ENCODE peak calls at places on chromosomes 13 and 19, in six cellular contexts. W is H7; J is CD8-positive, alpha-beta T cell; X is heart left ventricle; D is tibial artery; Y is AG04450. M is an unnamed sample.

GRCh38 chr19:37966211-37967072 is 59.4 kb downstream of the SIPA1L3 start:
- DNase-seq in W (peak), J (no peak), X (no peak), D (no peak), Y (no peak), M (no peak)

GRCh38 chr13:28566283-28566682 is 71.4 kb upstream of the FLT1 start:
- DNase-seq in W (no peak), J (no peak), X (no peak), D (no peak), Y (no peak), M (no peak)

GRCh38 chr13:110734561-110734960 is 21.1 kb downstream of the ING1 start:
- DNase-seq in W (no peak), J (no peak), X (no peak), D (no peak), Y (no peak), M (no peak)

GRCh38 chr13:73268306-73268705 is 209.5 kb downstream of the KLF5 start:
- DNase-seq in W (no peak), J (no peak), X (no peak), D (no peak), Y (no peak), M (no peak)

GRCh38 chr19:4229179-4229931 is at the start of gene EBI3:
- DNase-seq in W (peak), J (no peak), X (peak), D (peak), Y (no peak), M (no peak)

GRCh38 chr19:16141043-16141442 is 2.4 kb upstream of the HSH2D start:
- DNase-seq in W (no peak), J (no peak), X (no peak), D (no peak), Y (no peak), M (no peak)

GRCh38 chr13:47672982-47673670 is 327.9 kb downstream of the SUCLA2 start:
- DNase-seq in W (no peak), J (no peak), X (no peak), D (no peak), Y (peak), M (no peak)

GRCh38 chr19:46728693-46729339 is 11.9 kb upstream of the PRKD2 start:
- DNase-seq in W (peak), J (peak), X (peak), D (peak), Y (no peak), M (peak)

GRCh38 chr13:44331912-44332840 is 41.4 kb upstream of the SERP2 start:
- DNase-seq in W (peak), J (no peak), X (peak), D (peak), Y (peak), M (no peak)

GRCh38 chr19:14015454-14016035 is 9.4 kb upstream of the RFX1 start:
- DNase-seq in W (no peak), J (no peak), X (no peak), D (no peak), Y (no peak), M (no peak)
- H3K4me3 ChIP-seq in W (no peak), J (no peak), X (no peak), D (no peak), Y (no peak), M (no peak)

GRCh38 chr19:31347356-31347755 is 1.9 kb downstream of the TSHZ3 start:
- DNase-seq in W (no peak), J (no peak), X (no peak), D (no peak), Y (no peak), M (no peak)
- H3K4me3 ChIP-seq in W (no peak), J (no peak), X (peak), D (no peak), Y (peak), M (no peak)

GRCh38 chr19:19528721-19529490 is at the start of gene YJEFN3:
- DNase-seq in W (peak), J (no peak), X (no peak), D (no peak), Y (no peak), M (no peak)
- H3K4me3 ChIP-seq in W (peak), J (no peak), X (no peak), D (no peak), Y (no peak), M (no peak)

GRCh38 chr19:40512473-40513344 is 45.9 kb downstream of the SPTBN4 start:
- DNase-seq in W (peak), J (no peak), X (no peak), D (no peak), Y (no peak), M (no peak)
- H3K4me3 ChIP-seq in W (peak), J (no peak), X (no peak), D (peak), Y (no peak), M (no peak)

GRCh38 chr19:28794301-28794700 is 418.6 kb downstream of the UQCRFS1 start:
- DNase-seq in W (no peak), J (no peak), X (no peak), D (no peak), Y (no peak), M (no peak)
- H3K4me3 ChIP-seq in W (peak), J (no peak), X (no peak), D (no peak), Y (no peak), M (no peak)

GRCh38 chr13:46392967-46393366 is 5.9 kb upstream of the RUBCNL start:
- DNase-seq in W (no peak), J (no peak), X (no peak), D (no peak), Y (no peak), M (no peak)
- H3K4me3 ChIP-seq in W (no peak), J (no peak), X (no peak), D (no peak), Y (no peak), M (no peak)

DNA sequence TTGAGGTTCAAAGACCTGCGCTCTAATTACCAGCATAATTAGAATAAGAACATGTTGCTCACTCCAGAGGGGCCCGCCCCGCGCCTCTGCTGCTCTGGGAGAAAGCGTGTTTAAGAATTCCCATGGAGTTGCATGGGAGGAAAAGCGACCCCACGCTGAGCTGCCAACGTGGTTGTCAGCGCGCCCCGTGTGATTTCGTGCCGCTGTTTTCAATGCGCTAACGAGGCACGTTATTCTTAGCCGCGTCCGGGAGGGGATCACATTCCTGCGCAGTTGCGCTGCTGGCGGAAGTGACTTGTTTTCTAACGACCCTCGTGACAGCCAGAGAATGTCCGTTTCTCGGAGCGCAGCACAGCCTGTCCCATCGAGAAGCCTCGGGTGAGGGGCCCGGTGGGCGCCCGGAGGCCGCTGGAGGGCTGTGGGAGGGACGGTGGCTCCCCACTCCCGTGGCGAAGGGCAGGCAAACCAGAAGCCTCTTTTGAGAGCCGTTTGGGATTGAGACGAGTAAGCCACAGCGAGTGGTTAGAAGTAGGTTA is 173.8 kb upstream of the SOX1 start:
- DNase-seq in W (peak), J (no peak), X (no peak), D (no peak), Y (no peak), M (no peak)
- H3K4me3 ChIP-seq in W (peak), J (no peak), X (peak), D (no peak), Y (no peak), M (no peak)

GRCh38 chr19:18342090-18342632 is 1.8 kb downstream of the PGPEP1 start:
- DNase-seq in W (no peak), J (no peak), X (no peak), D (no peak), Y (no peak), M (no peak)

GRCh38 chr19:18340990-18341868 is 831 bp downstream of the PGPEP1 start:
- DNase-seq in W (peak), J (peak), X (peak), D (peak), Y (no peak), M (peak)

GRCh38 chr19:18340237-18340989 is at the start of gene PGPEP1:
- DNase-seq in W (peak), J (peak), X (peak), D (peak), Y (no peak), M (peak)

GRCh38 chr19:18338471-18339001 is 1.9 kb upstream of the PGPEP1 start:
- DNase-seq in W (peak), J (no peak), X (no peak), D (no peak), Y (no peak), M (no peak)

GRCh38 chr19:18339703-18340102 is 695 bp upstream of the PGPEP1 start:
- DNase-seq in W (peak), J (no peak), X (no peak), D (no peak), Y (no peak), M (no peak)
- H3K4me3 ChIP-seq in W (no peak), J (peak), X (peak), D (peak), Y (no peak), M (no peak)